ENCODE peak calls at places on chromosomes 3 and 15, in six cellular contexts. L is endodermal cell; N is tibial nerve; K is activated CD4-positive, alpha-beta T cell treated with anti-CD3 and anti-CD28 coated beads, Interleukin-2, amount 10 ng/mL, durations not matched to agents 7 days and 5 days; H is T-helper 17 cell; A is EL. B is an unnamed sample.

GRCh38 chr3:7508821-7509220 is 647.9 kb downstream of the GRM7 start:
- DNase-seq in K (no peak), N (no peak), L (no peak), A (no peak), H (no peak), B (no peak)

GRCh38 chr3:152287898-152288576 is 19.3 kb downstream of the MBNL1 start:
- DNase-seq in K (no peak), H (no peak), A (peak; percentile 85), N (no peak), L (no peak), B (no peak)

GRCh38 chr15:100880897-100881242 is 1.2 kb downstream of the ALDH1A3 start:
- DNase-seq in L (no peak), K (no peak), A (no peak), N (no peak), H (no peak), B (no peak)

GRCh38 chr3:139312959-139313358 is 30.9 kb upstream of the MRPS22 start:
- DNase-seq in N (no peak), A (peak; percentile 77), K (no peak), H (no peak), L (no peak), B (no peak)

GRCh38 chr15:78316211-78317077 is 17.0 kb upstream of the SKIC8 start:
- DNase-seq in N (no peak), K (no peak), H (no peak), A (no peak), L (peak; percentile 76), B (no peak)

GRCh38 chr3:101259485-101260341 is 60.7 kb downstream of the IMPG2 start:
- DNase-seq in L (no peak), N (no peak), H (no peak), A (no peak), K (no peak), B (no peak)

GRCh38 chr3:177041021-177041729 is 156.1 kb downstream of the TBL1XR1 start:
- DNase-seq in H (no peak), K (no peak), A (peak; percentile 17), L (no peak), N (peak; percentile 37), B (peak; percentile 68)

GRCh38 chr3:157876556-157876955 is 229.7 kb downstream of the SHOX2 start:
- DNase-seq in A (no peak), N (no peak), H (no peak), L (no peak), K (no peak), B (no peak)

GRCh38 chr3:12954891-12955650 is 113.7 kb upstream of the RPL32 start:
- DNase-seq in L (no peak), K (no peak), H (no peak), A (no peak), N (peak; percentile 65), B (peak; percentile 91)

GRCh38 chr15:90232941-90233700 is 620 bp downstream of the CIB1 start:
- DNase-seq in K (peak; percentile 51), N (no peak), A (peak; percentile 56), L (peak; percentile 90), H (peak; percentile 47), B (peak; percentile 79)

GRCh38 chr15:99181544-99181943 is 67.8 kb downstream of the TTC23 start:
- DNase-seq in K (no peak), N (peak; percentile 19), H (no peak), A (no peak), L (no peak), B (peak; percentile 92)

GRCh38 chr3:55984631-55985030 is 483.6 kb downstream of the ERC2 start:
- DNase-seq in H (no peak), N (no peak), L (no peak), A (peak; percentile 41), K (no peak), B (no peak)

GRCh38 chr15:71945012-71945411 is 134.7 kb downstream of the NR2E3 start:
- DNase-seq in K (no peak), A (no peak), L (no peak), H (no peak), N (no peak), B (no peak)

GRCh38 chr15:63238796-63239195 is 38.6 kb upstream of the APH1B start:
- DNase-seq in A (peak; percentile 90), L (no peak), N (no peak), H (no peak), K (no peak), B (no peak)

GRCh38 chr15:74855857-74856256 is 12.9 kb upstream of the ULK3 start:
- DNase-seq in L (no peak), N (no peak), H (no peak), A (no peak), K (no peak), B (no peak)

GRCh38 chr3:167102071-167102470 is 278.0 kb downstream of the ZBBX start:
- DNase-seq in K (no peak), A (no peak), L (peak; percentile 67), H (no peak), N (no peak), B (no peak)

GRCh38 chr3:4935347-4935746 is 43.9 kb upstream of the BHLHE40 start:
- DNase-seq in K (peak; percentile 20), H (no peak), L (no peak), A (no peak), N (no peak), B (no peak)

GRCh38 chr3:133124511-133124910 is 86.3 kb downstream of the TMEM108 start:
- DNase-seq in A (no peak), K (no peak), H (no peak), L (no peak), N (no peak), B (no peak)

GRCh38 chr3:188900421-188900941 is 271.3 kb upstream of the TPRG1 start:
- DNase-seq in H (no peak), A (peak; percentile 85), N (no peak), L (no peak), K (no peak), B (no peak)

GRCh38 chr3:106007512-106007911 is 138.7 kb upstream of the CBLB start:
- DNase-seq in N (no peak), L (peak; percentile 59), A (no peak), H (no peak), K (no peak), B (no peak)

GRCh38 chr3:11477286-11477935 is 166.3 kb downstream of the VGLL4 start:
- DNase-seq in L (no peak), N (no peak), A (peak; percentile 85), H (no peak), K (no peak), B (no peak)

GRCh38 chr3:58254144-58254543 is 16.6 kb downstream of the ABHD6 start:
- DNase-seq in L (no peak), N (no peak), A (no peak), K (no peak), H (no peak), B (no peak)

GRCh38 chr3:150293401-150294001 is 114.6 kb upstream of the TSC22D2 start:
- DNase-seq in L (no peak), K (no peak), H (no peak), A (peak; percentile 84), N (no peak), B (no peak)

GRCh38 chr15:83064859-83065258 is 2.2 kb downstream of the BTBD1 start:
- DNase-seq in N (no peak), H (no peak), K (no peak), A (no peak), L (no peak), B (no peak)

GRCh38 chr15:80404057-80404718 is at the start of gene ARNT2:
- DNase-seq in L (peak; percentile 80), A (peak; percentile 22), K (no peak), H (no peak), N (no peak), B (peak; percentile 69)

GRCh38 chr3:160448845-160449659 is 534 bp downstream of the TRIM59 start:
- DNase-seq in H (no peak), L (no peak), K (peak; percentile 23), N (no peak), A (no peak), B (no peak)

GRCh38 chr15:42143356-42143755 is 13.1 kb downstream of the PLA2G4F start:
- DNase-seq in L (no peak), A (no peak), N (no peak), K (no peak), H (no peak), B (peak; percentile 10)

GRCh38 chr3:188863999-188864406 is 307.8 kb upstream of the TPRG1 start:
- DNase-seq in L (no peak), A (peak; percentile 13), N (no peak), K (no peak), H (no peak), B (no peak)

GRCh38 chr3:11201246-11202024 is 47.1 kb downstream of the HRH1 start:
- DNase-seq in H (no peak), A (peak; percentile 45), K (no peak), N (no peak), L (no peak), B (peak; percentile 57)

GRCh38 chr3:182501861-182502260 is 291.4 kb upstream of the ATP11B start:
- DNase-seq in L (no peak), N (no peak), K (no peak), H (no peak), A (no peak), B (no peak)

GRCh38 chr3:123447749-123448502 is 964 bp downstream of the ADCY5 start:
- DNase-seq in N (no peak), H (peak; percentile 30), L (peak; percentile 90), K (peak; percentile 30), A (no peak), B (no peak)

GRCh38 chr3:123083446-123084124 is 16.8 kb downstream of the PDIA5 start:
- DNase-seq in N (no peak), A (no peak), K (no peak), L (peak; percentile 40), H (no peak), B (no peak)